ENCODE peak calls at places on chromosomes 16 and 17, in eight cellular contexts. C is cardiac fibroblast; K is stimulated activated CD8-positive, alpha-beta memory T cell treated with anti-CD3 and anti-CD28 coated beads, Interleukin-4, amount 100 ng/mL, for 1 hour; N is epithelial cell of esophagus; A is stimulated activated CD4-positive, alpha-beta T cell treated with anti-CD3 and anti-CD28 coated beads, Interleukin-15, amount 100 ng/mL, for 1 hour; U is NCI-H345; I is NCI-H748 treated with DMSO at 0.1 percent for 48 hours; M is HuH-7.5. P is an unnamed sample.

GRCh38 chr16:24151482-24151939 is 104.6 kb upstream of the CACNG3 start:
- DNase-seq in I (no peak), N (no peak), C (no peak), K (no peak), U (peak), A (no peak), M (no peak), P (no peak)

GRCh38 chr16:28587386-28587785 is 9.5 kb downstream of the SULT1A2 start:
- DNase-seq in U (no peak), C (peak), N (peak), M (no peak), I (no peak), K (no peak), A (no peak), P (no peak)

GRCh38 chr17:82378741-82379021 is 7.1 kb downstream of the UTS2R start:
- DNase-seq in N (no peak), C (no peak), U (no peak), I (no peak), K (no peak), M (no peak), A (no peak), P (no peak)

GRCh38 chr17:68247445-68248198 is at the start of gene AMZ2:
- DNase-seq in K (peak), N (peak), C (peak), A (peak), I (peak), U (peak), M (peak), P (peak)

GRCh38 chr17:67246648-67247415 is 1.8 kb upstream of the HELZ start:
- DNase-seq in U (no peak), M (peak), A (no peak), K (no peak), C (peak), I (no peak), N (peak), P (no peak)

GRCh38 chr17:74618446-74618845 is 5.1 kb downstream of the CD300E start:
- DNase-seq in A (no peak), I (no peak), M (no peak), C (no peak), K (no peak), U (no peak), N (no peak), P (no peak)

GRCh38 chr17:10888858-10889257 is 51.0 kb upstream of the PIRT start:
- DNase-seq in K (no peak), I (no peak), U (no peak), N (no peak), A (no peak), C (no peak), M (no peak), P (no peak)

GRCh38 chr17:39813631-39814030 is 50.5 kb downstream of the IKZF3 start:
- DNase-seq in K (peak), M (no peak), N (no peak), A (peak), U (no peak), C (no peak), I (no peak), P (no peak)

GRCh38 chr17:7825206-7825980 is 8.6 kb upstream of the KDM6B start:
- DNase-seq in N (no peak), C (peak), K (no peak), A (no peak), M (no peak), I (no peak), U (no peak), P (no peak)

GRCh38 chr16:2528161-2529060 is 2.8 kb downstream of the CEMP1 start:
- DNase-seq in A (no peak), U (no peak), N (no peak), K (no peak), C (no peak), I (no peak), M (no peak), P (no peak)

GRCh38 chr17:55778389-55779118 is 27.7 kb downstream of the PCTP start:
- DNase-seq in U (no peak), I (no peak), C (no peak), M (no peak), A (no peak), K (no peak), N (no peak), P (no peak)

GRCh38 chr17:66552381-66552780 is 250.0 kb downstream of the PRKCA start:
- DNase-seq in C (no peak), M (no peak), U (no peak), K (no peak), N (no peak), A (no peak), I (no peak), P (no peak)

GRCh38 chr17:81665205-81666091 is 957 bp downstream of the OXLD1 start:
- DNase-seq in K (no peak), A (no peak), U (peak), C (peak), I (no peak), N (peak), M (no peak), P (no peak)

GRCh38 chr17:2179615-2180295 is 123.8 kb downstream of the SMG6 start:
- DNase-seq in M (no peak), I (no peak), U (no peak), A (no peak), N (peak), K (no peak), C (peak), P (peak)

GRCh38 chr16:86231321-86231995 is 278.9 kb upstream of the FOXF1 start:
- DNase-seq in I (no peak), A (no peak), C (no peak), K (no peak), U (no peak), N (no peak), M (no peak), P (no peak)

GRCh38 chr16:85611205-85611454 is 2.0 kb upstream of the GSE1 start:
- DNase-seq in U (no peak), N (no peak), A (no peak), I (no peak), K (no peak), M (no peak), C (no peak), P (no peak)

GRCh38 chr17:33291248-33292183 is 1.6 kb downstream of the ASIC2 start:
- DNase-seq in N (peak), A (no peak), M (no peak), U (peak), C (peak), K (no peak), I (no peak), P (no peak)

GRCh38 chr16:53743149-53743566 is 39.2 kb downstream of the FTO start:
- DNase-seq in K (no peak), N (peak), C (peak), I (no peak), M (no peak), A (no peak), U (no peak), P (no peak)

GRCh38 chr17:2400474-2400866 is 390 bp downstream of the MNT start:
- DNase-seq in K (no peak), A (peak), N (peak), M (no peak), U (peak), C (peak), I (peak), P (no peak)

GRCh38 chr17:48554412-48555090 is 9.6 kb upstream of the HOXB2 start:
- DNase-seq in I (peak), C (peak), U (peak), M (no peak), K (no peak), N (no peak), A (no peak), P (no peak)

GRCh38 chr17:75574404-75575093 is 13.1 kb upstream of the MYO15B start:
- DNase-seq in M (no peak), N (no peak), C (no peak), U (no peak), A (no peak), K (no peak), I (no peak), P (no peak)